ENCODE peak calls at places on chromosomes 2 and 18, in eight cellular contexts. T is Calu3; Z is CD4-positive, alpha-beta T cell; R is cardiac septum; G is central memory CD4-positive, alpha-beta T cell; H is posterior cingulate gyrus; D is COR-L47; A is A549. F is an unnamed sample.

GRCh38 chr2:1658394-1659151 is 85.7 kb downstream of the PXDN start:
- DNase-seq in R (peak; percentile 50), H (no peak), A (no peak), T (no peak), G (no peak), Z (no peak), D (no peak), F (peak; percentile 65)

GRCh38 chr18:52343138-52343537 is 3.1 kb downstream of the DCC start:
- DNase-seq in T (no peak), G (no peak), D (peak; percentile 3), H (no peak), R (no peak), A (peak; percentile 29), Z (no peak), F (no peak)

GRCh38 chr2:133090358-133090757 is 420.4 kb upstream of the LYPD1 start:
- DNase-seq in G (no peak), Z (no peak), A (no peak), T (no peak), D (no peak), H (no peak), R (no peak), F (no peak)

GRCh38 chr2:178542569-178542968 is 62.3 kb downstream of the PLEKHA3 start:
- DNase-seq in H (no peak), Z (no peak), A (no peak), D (no peak), T (no peak), R (no peak), G (no peak), F (no peak)

GRCh38 chr2:54052825-54053718 is 62.3 kb upstream of the ACYP2 start:
- DNase-seq in A (no peak), H (no peak), G (no peak), D (no peak), R (no peak), Z (no peak), T (no peak), F (no peak)

GRCh38 chr2:119487434-119488244 is 36.6 kb downstream of the SCTR start:
- DNase-seq in G (no peak), T (peak; percentile 87), A (peak; percentile 35), Z (no peak), R (no peak), D (no peak), H (no peak), F (no peak)

GRCh38 chr2:109049022-109049421 is 60.0 kb upstream of the EDAR start:
- DNase-seq in D (no peak), Z (no peak), G (no peak), H (no peak), R (no peak), T (no peak), A (no peak), F (no peak)

GRCh38 chr2:171785450-171785849 is 98.2 kb downstream of the DYNC1I2 start:
- DNase-seq in H (no peak), Z (no peak), G (no peak), R (no peak), D (no peak), T (no peak), A (no peak), F (no peak)

GRCh38 chr2:27494944-27495554 is at the start of gene FNDC4:
- DNase-seq in Z (peak; percentile 18), T (peak; percentile 37), A (no peak), R (no peak), G (no peak), H (no peak), D (no peak), F (no peak)

GRCh38 chr2:26511466-26511865 is 33.5 kb upstream of the OTOF start:
- DNase-seq in R (no peak), A (no peak), T (no peak), Z (no peak), H (no peak), D (no peak), G (no peak), F (no peak)

GRCh38 chr2:9950521-9951271 is 797 bp upstream of the GRHL1 start:
- DNase-seq in D (peak; percentile 51), H (no peak), Z (no peak), G (no peak), T (peak; percentile 42), A (no peak), R (no peak), F (no peak)

GRCh38 chr2:69464575-69464974 is 27.3 kb upstream of the NFU1 start:
- DNase-seq in T (no peak), A (peak; percentile 44), R (no peak), Z (no peak), H (no peak), G (no peak), D (no peak), F (peak; percentile 75)

GRCh38 chr2:207385076-207385475 is 144.7 kb upstream of the CREB1 start:
- DNase-seq in T (no peak), H (no peak), G (no peak), R (no peak), Z (no peak), D (no peak), A (no peak), F (no peak)

GRCh38 chr2:191165190-191165643 is 14.4 kb upstream of the STAT4 start:
- DNase-seq in Z (no peak), T (no peak), G (peak; percentile 26), A (peak; percentile 65), R (no peak), D (no peak), H (no peak), F (no peak)

GRCh38 chr2:230007931-230008707 is 60.6 kb downstream of the SLC16A14 start:
- DNase-seq in T (peak; percentile 85), D (peak; percentile 30), R (peak; percentile 82), A (peak; percentile 66), G (peak; percentile 55), H (peak; percentile 68), Z (peak; percentile 68), F (no peak)

GRCh38 chr2:238489431-238489830 is 62.7 kb downstream of the ASB1 start:
- DNase-seq in G (no peak), R (peak; percentile 72), H (no peak), T (no peak), Z (no peak), A (no peak), D (no peak), F (no peak)